ENCODE peak calls at places on chromosomes 4 and X, in six cellular contexts. One of them, this sample, is unnamed.

GRCh38 chr4:108247511-108248088 is 78.9 kb upstream of the LEF1 start:
- DNase-seq in GM23248: no peak
- DNase-seq in neural progenitor cell: peak; percentile 69
- DNase-seq in transverse colon: no peak
- DNase-seq in naive thymus-derived CD4-positive, alpha-beta T cell: no peak
- DNase-seq in heart right ventricle: no peak
- DNase-seq in this sample: peak; percentile 7

GRCh38 chr4:138981930-138982390 is 33.6 kb upstream of the NOCT start:
- DNase-seq in neural progenitor cell: no peak
- DNase-seq in GM23248: peak; percentile 71
- DNase-seq in heart right ventricle: peak; percentile 48
- DNase-seq in transverse colon: peak; percentile 13
- DNase-seq in naive thymus-derived CD4-positive, alpha-beta T cell: no peak
- DNase-seq in this sample: peak; percentile 30

GRCh38 chr4:41178372-41179085 is 35.8 kb downstream of the APBB2 start:
- DNase-seq in heart right ventricle: no peak
- DNase-seq in GM23248: peak; percentile 96
- DNase-seq in transverse colon: no peak
- DNase-seq in naive thymus-derived CD4-positive, alpha-beta T cell: no peak
- DNase-seq in neural progenitor cell: no peak
- DNase-seq in this sample: peak; percentile 95

GRCh38 chr4:78565971-78566372 is 14.4 kb downstream of the ANXA3 start:
- DNase-seq in heart right ventricle: no peak
- DNase-seq in naive thymus-derived CD4-positive, alpha-beta T cell: no peak
- DNase-seq in GM23248: peak; percentile 84
- DNase-seq in neural progenitor cell: no peak
- DNase-seq in transverse colon: no peak
- DNase-seq in this sample: peak; percentile 52

GRCh38 chr4:80239480-80239879 is 27.0 kb upstream of the FGF5 start:
- DNase-seq in transverse colon: no peak
- DNase-seq in neural progenitor cell: no peak
- DNase-seq in heart right ventricle: no peak
- DNase-seq in GM23248: peak; percentile 64
- DNase-seq in naive thymus-derived CD4-positive, alpha-beta T cell: no peak
- DNase-seq in this sample: peak; percentile 65

GRCh38 chr4:6435010-6435409 is 37.4 kb downstream of the PPP2R2C start:
- DNase-seq in naive thymus-derived CD4-positive, alpha-beta T cell: no peak
- DNase-seq in heart right ventricle: no peak
- DNase-seq in transverse colon: no peak
- DNase-seq in neural progenitor cell: no peak
- DNase-seq in GM23248: peak; percentile 8
- DNase-seq in this sample: peak; percentile 2

GRCh38 chrX:150365953-150366911 is 3.1 kb downstream of the MAMLD1 start:
- DNase-seq in transverse colon: peak; percentile 33
- DNase-seq in neural progenitor cell: peak; percentile 75
- DNase-seq in heart right ventricle: peak; percentile 53
- DNase-seq in GM23248: peak; percentile 66
- DNase-seq in naive thymus-derived CD4-positive, alpha-beta T cell: peak; percentile 22
- DNase-seq in this sample: peak; percentile 70

GRCh38 chr4:188691811-188692210 is 552.6 kb downstream of the TRIML1 start:
- DNase-seq in GM23248: peak; percentile 6
- DNase-seq in heart right ventricle: no peak
- DNase-seq in neural progenitor cell: no peak
- DNase-seq in transverse colon: no peak
- DNase-seq in naive thymus-derived CD4-positive, alpha-beta T cell: no peak
- DNase-seq in this sample: no peak

GRCh38 chr4:131509521-131509920 is 1639.6 kb upstream of the PCDH10 start:
- DNase-seq in heart right ventricle: no peak
- DNase-seq in naive thymus-derived CD4-positive, alpha-beta T cell: no peak
- DNase-seq in neural progenitor cell: no peak
- DNase-seq in GM23248: no peak
- DNase-seq in transverse colon: no peak
- DNase-seq in this sample: peak; percentile 77

GRCh38 chr4:150302553-150302952 is 224.3 kb downstream of the DCLK2 start:
- DNase-seq in heart right ventricle: no peak
- DNase-seq in transverse colon: no peak
- DNase-seq in neural progenitor cell: no peak
- DNase-seq in naive thymus-derived CD4-positive, alpha-beta T cell: no peak
- DNase-seq in GM23248: peak; percentile 94
- DNase-seq in this sample: peak; percentile 97

GRCh38 chrX:9538544-9539045 is 73.7 kb downstream of the TBL1X start:
- DNase-seq in neural progenitor cell: no peak
- DNase-seq in transverse colon: peak; percentile 33
- DNase-seq in naive thymus-derived CD4-positive, alpha-beta T cell: no peak
- DNase-seq in GM23248: no peak
- DNase-seq in heart right ventricle: no peak
- DNase-seq in this sample: no peak

GRCh38 chrX:140712413-140713173 is 3.0 kb downstream of the LINC00632 start:
- DNase-seq in naive thymus-derived CD4-positive, alpha-beta T cell: peak; percentile 19
- DNase-seq in neural progenitor cell: peak; percentile 76
- DNase-seq in transverse colon: peak; percentile 11
- DNase-seq in heart right ventricle: peak; percentile 58
- DNase-seq in GM23248: peak; percentile 50
- DNase-seq in this sample: peak; percentile 89

GRCh38 chrX:42247241-42247640 is 323.9 kb upstream of the CASK start:
- DNase-seq in neural progenitor cell: no peak
- DNase-seq in heart right ventricle: no peak
- DNase-seq in transverse colon: no peak
- DNase-seq in naive thymus-derived CD4-positive, alpha-beta T cell: no peak
- DNase-seq in GM23248: peak; percentile 14
- DNase-seq in this sample: peak; percentile 15

GRCh38 chr4:150055467-150055866 is 22.8 kb upstream of the DCLK2 start:
- DNase-seq in GM23248: no peak
- DNase-seq in neural progenitor cell: no peak
- DNase-seq in naive thymus-derived CD4-positive, alpha-beta T cell: no peak
- DNase-seq in heart right ventricle: no peak
- DNase-seq in transverse colon: no peak
- DNase-seq in this sample: no peak

GRCh38 chrX:53333853-53334252 is 52.5 kb upstream of the IQSEC2 start:
- DNase-seq in GM23248: no peak
- DNase-seq in transverse colon: no peak
- DNase-seq in neural progenitor cell: no peak
- DNase-seq in naive thymus-derived CD4-positive, alpha-beta T cell: no peak
- DNase-seq in heart right ventricle: no peak
- DNase-seq in this sample: no peak

GRCh38 chr4:11416071-11416766 is 12.5 kb downstream of the HS3ST1 start:
- DNase-seq in neural progenitor cell: no peak
- DNase-seq in naive thymus-derived CD4-positive, alpha-beta T cell: no peak
- DNase-seq in GM23248: no peak
- DNase-seq in heart right ventricle: no peak
- DNase-seq in transverse colon: no peak
- DNase-seq in this sample: no peak

GRCh38 chrX:22392176-22392814 is 119.6 kb downstream of the CBLL2 start:
- DNase-seq in naive thymus-derived CD4-positive, alpha-beta T cell: no peak
- DNase-seq in heart right ventricle: no peak
- DNase-seq in neural progenitor cell: no peak
- DNase-seq in transverse colon: no peak
- DNase-seq in GM23248: peak; percentile 24
- DNase-seq in this sample: peak; percentile 11

GRCh38 chr4:186699298-186699697 is 24.4 kb downstream of the FAT1 start:
- DNase-seq in neural progenitor cell: no peak
- DNase-seq in naive thymus-derived CD4-positive, alpha-beta T cell: no peak
- DNase-seq in transverse colon: no peak
- DNase-seq in heart right ventricle: no peak
- DNase-seq in GM23248: peak; percentile 24
- DNase-seq in this sample: peak; percentile 38

GRCh38 chr4:11894976-11895375 is 466.3 kb upstream of the HS3ST1 start:
- DNase-seq in naive thymus-derived CD4-positive, alpha-beta T cell: no peak
- DNase-seq in GM23248: no peak
- DNase-seq in transverse colon: no peak
- DNase-seq in neural progenitor cell: no peak
- DNase-seq in heart right ventricle: no peak
- DNase-seq in this sample: no peak

DNA sequence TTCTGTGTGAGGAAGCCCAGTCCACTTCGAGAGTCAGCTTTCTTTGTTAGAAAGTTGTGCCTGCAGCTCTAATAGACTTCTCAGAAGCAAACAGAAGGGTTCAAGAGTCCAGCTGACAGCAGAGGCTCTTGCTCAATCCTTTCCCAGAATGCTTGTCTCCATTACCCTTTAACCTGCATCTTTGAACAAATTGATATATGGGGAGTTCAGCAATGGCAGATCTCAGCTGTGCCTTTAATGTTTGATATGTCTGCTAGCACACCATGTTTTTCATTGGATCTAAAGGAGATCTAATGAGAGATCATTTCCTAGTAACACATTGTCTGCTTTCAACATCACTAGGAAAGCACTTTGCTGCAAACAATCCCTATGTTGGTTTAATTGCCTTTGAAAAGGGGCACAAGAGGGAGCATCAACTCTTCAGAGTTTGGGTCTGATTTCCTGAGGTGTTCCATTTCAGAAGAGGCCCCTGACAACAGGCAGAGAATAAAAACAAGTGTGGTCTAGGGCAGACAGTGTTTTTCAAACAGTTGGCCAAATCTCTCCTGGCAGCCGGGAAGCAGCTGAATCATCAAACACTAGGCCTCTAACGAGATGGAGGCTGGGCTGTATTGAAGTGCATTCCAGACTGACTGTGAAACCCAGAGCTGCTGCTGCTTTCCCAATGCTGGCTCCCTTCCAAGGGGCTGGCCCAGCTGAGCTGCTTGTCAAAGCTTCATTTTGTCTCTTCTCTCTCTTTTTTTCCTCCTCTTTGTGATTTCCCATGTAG is 55.6 kb downstream of the LUZP4 start:
- DNase-seq in neural progenitor cell: peak; percentile 86
- DNase-seq in heart right ventricle: peak; percentile 84
- DNase-seq in naive thymus-derived CD4-positive, alpha-beta T cell: no peak
- DNase-seq in transverse colon: peak; percentile 76
- DNase-seq in GM23248: peak; percentile 93
- DNase-seq in this sample: peak; percentile 96
- H3K27ac ChIP-seq in neural progenitor cell: peak overlapping the region; percentile 63
- H3K27ac ChIP-seq in heart right ventricle: peak overlapping the region; percentile 15
- H3K27ac ChIP-seq in naive thymus-derived CD4-positive, alpha-beta T cell: no peak overlapping the region
- H3K27ac ChIP-seq in transverse colon: peak overlapping the region; percentile 82
- H3K27ac ChIP-seq in GM23248: peak overlapping the region; percentile 95
- H3K27ac ChIP-seq in this sample: peak overlapping the region; percentile 68

DNA sequence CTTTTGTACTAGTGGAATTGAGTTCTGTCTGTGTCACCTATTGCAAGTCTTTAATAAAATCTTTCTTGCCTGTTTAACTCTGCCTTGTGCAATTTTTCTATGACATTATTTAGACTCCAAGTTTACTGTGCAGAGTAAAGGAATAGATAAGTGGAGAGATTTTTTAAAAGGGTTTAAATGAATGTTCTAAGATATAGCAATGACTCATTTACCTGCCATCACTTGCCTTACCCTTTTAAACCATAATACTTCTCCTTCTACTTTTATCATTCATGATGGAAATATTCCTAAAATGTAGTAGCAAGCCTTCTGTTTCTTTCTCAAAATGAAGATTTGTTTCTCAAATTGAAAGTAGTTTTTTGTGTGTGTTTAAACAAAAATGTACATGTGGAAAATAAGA is 782.8 kb upstream of the MAGEB2 start:
- DNase-seq in heart right ventricle: no peak
- DNase-seq in GM23248: no peak
- DNase-seq in naive thymus-derived CD4-positive, alpha-beta T cell: no peak
- DNase-seq in neural progenitor cell: no peak
- DNase-seq in transverse colon: no peak
- DNase-seq in this sample: no peak
- H3K4me1 ChIP-seq in heart right ventricle: no peaks in the 10 kb centered on the region
- H3K4me1 ChIP-seq in GM23248: no peaks in the 10 kb centered on the region
- H3K4me1 ChIP-seq in naive thymus-derived CD4-positive, alpha-beta T cell: no peaks in the 10 kb centered on the region
- H3K4me1 ChIP-seq in neural progenitor cell: no peaks in the 10 kb centered on the region
- H3K4me1 ChIP-seq in transverse colon: no peaks in the 10 kb centered on the region
- H3K4me1 ChIP-seq in this sample: no peaks in the 10 kb centered on the region

DNA sequence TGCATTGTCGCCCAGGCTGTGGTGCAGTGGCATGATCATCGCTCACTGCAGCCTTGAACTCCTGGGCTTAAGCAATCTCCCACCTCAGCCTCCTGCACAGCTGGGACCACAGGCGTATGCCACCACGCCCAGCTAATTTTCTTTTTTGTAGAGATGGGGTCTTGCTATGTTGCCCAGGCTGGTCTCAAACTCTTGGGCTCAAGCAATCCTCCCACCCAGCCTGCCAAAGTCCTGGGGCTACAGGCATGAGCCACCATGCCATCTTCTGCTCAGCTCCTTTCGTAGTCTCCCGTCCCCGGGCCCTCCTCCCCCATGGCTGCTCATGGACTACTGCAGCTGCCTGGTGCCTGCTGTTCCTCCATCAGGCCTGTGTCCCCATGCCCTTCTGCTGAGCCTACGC is 58.1 kb downstream of the TAPT1 start:
- DNase-seq in GM23248: no peak
- DNase-seq in transverse colon: no peak
- DNase-seq in heart right ventricle: no peak
- DNase-seq in neural progenitor cell: no peak
- DNase-seq in naive thymus-derived CD4-positive, alpha-beta T cell: no peak
- DNase-seq in this sample: no peak
- H3K36me3 ChIP-seq in GM23248: peaks cover 9% of the 10 kb centered on the region
- H3K36me3 ChIP-seq in transverse colon: peaks cover 19% of the 10 kb centered on the region
- H3K36me3 ChIP-seq in heart right ventricle: peaks cover 100% of the 10 kb centered on the region
- H3K36me3 ChIP-seq in neural progenitor cell: no peaks in the 10 kb centered on the region
- H3K36me3 ChIP-seq in naive thymus-derived CD4-positive, alpha-beta T cell: peaks cover 6% of the 10 kb centered on the region
- H3K36me3 ChIP-seq in this sample: peaks cover 1% of the 10 kb centered on the region

GRCh38 chr4:1868912-1869311 is 2.3 kb upstream of the NSD2 start:
- DNase-seq in transverse colon: no peak
- DNase-seq in GM23248: no peak
- DNase-seq in neural progenitor cell: no peak
- DNase-seq in naive thymus-derived CD4-positive, alpha-beta T cell: no peak
- DNase-seq in heart right ventricle: no peak
- DNase-seq in this sample: no peak

GRCh38 chr4:1863297-1864033 is 7.5 kb upstream of the LETM1 start:
- DNase-seq in transverse colon: no peak
- DNase-seq in neural progenitor cell: no peak
- DNase-seq in naive thymus-derived CD4-positive, alpha-beta T cell: no peak
- DNase-seq in GM23248: no peak
- DNase-seq in heart right ventricle: no peak
- DNase-seq in this sample: no peak

GRCh38 chr4:1868293-1868692 is 2.9 kb upstream of the NSD2 start:
- DNase-seq in heart right ventricle: no peak
- DNase-seq in transverse colon: peak; percentile 72
- DNase-seq in GM23248: no peak
- DNase-seq in neural progenitor cell: no peak
- DNase-seq in naive thymus-derived CD4-positive, alpha-beta T cell: no peak
- DNase-seq in this sample: no peak

GRCh38 chr4:1864076-1865008 is 6.9 kb upstream of the NSD2 start:
- DNase-seq in transverse colon: no peak
- DNase-seq in heart right ventricle: no peak
- DNase-seq in naive thymus-derived CD4-positive, alpha-beta T cell: no peak
- DNase-seq in neural progenitor cell: peak; percentile 86
- DNase-seq in GM23248: no peak
- DNase-seq in this sample: no peak

DNA sequence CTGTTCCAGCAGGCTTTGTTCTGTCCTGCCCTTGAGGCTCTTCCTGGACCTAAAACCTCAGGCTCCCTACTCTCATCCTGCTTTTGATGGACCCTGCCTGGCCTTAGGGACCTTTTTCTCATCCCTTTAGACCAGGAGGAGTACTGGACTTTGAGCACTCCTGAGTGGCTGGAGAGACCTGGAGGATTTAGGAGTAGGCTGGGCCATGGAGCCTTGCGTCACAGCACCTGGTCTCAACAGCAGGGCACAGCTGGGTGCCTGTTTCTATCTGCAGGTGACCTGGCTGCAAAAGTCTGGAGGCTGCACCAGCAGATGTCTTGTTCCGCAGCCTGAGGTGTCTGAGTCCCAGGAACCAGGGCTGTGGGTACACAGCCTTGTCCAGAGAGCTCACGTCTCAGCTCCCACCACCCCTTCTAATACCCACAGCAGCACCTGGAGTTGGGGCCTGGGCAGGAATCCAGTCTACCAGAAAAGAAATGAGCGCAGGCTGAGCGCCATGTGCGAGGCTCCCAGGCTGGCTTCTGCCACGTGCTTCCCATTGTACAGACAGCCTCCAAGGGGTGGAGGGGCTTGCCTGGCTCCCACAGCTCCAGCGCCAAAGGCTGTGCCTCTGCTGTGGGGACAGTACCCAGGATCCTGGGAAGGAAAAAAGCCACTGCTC is 5.0 kb upstream of the NSD2 start:
- DNase-seq in neural progenitor cell: no peak
- DNase-seq in GM23248: no peak
- DNase-seq in transverse colon: no peak
- DNase-seq in naive thymus-derived CD4-positive, alpha-beta T cell: no peak
- DNase-seq in heart right ventricle: no peak
- DNase-seq in this sample: no peak
- H3K27ac ChIP-seq in neural progenitor cell: no peak overlapping the region
- H3K27ac ChIP-seq in GM23248: no peak overlapping the region
- H3K27ac ChIP-seq in transverse colon: no peak overlapping the region
- H3K27ac ChIP-seq in naive thymus-derived CD4-positive, alpha-beta T cell: no peak overlapping the region
- H3K27ac ChIP-seq in heart right ventricle: no peak overlapping the region
- H3K27ac ChIP-seq in this sample: no peak overlapping the region

This sample was measured in fibroblast of lung.